ENCODE peak calls at places on chromosomes 4 and X, in ten cellular contexts. T, H, Q, U, R, P, C, N, X and F are unnamed samples. For H3K9me3, the result is how much of the 10 kb centered on the place peaks cover.

GRCh38 chrX:98067611-98068010 is 1183.9 kb downstream of the RPA4 start:
- DNase-seq in R (no peak), C (no peak), P (no peak), X (no peak), H (no peak), U (no peak), Q (no peak), N (no peak), T (no peak), F (no peak)

GRCh38 chrX:7330971-7331746 is 183.2 kb upstream of the PUDP start:
- DNase-seq in C (no peak), H (peak), X (no peak), Q (no peak), U (no peak), N (peak), T (no peak), R (no peak), P (no peak), F (no peak)

GRCh38 chr4:127965803-127966175 is 583 bp downstream of the ABHD18 start:
- DNase-seq in T (peak), R (peak), H (no peak), Q (no peak), C (peak), P (peak), N (peak), U (peak), X (peak), F (peak)

GRCh38 chrX:119935215-119935893 is 8.2 kb downstream of the NKAP start:
- DNase-seq in N (no peak), R (no peak), P (no peak), U (no peak), X (no peak), Q (no peak), H (no peak), C (no peak), T (no peak), F (no peak)

GRCh38 chrX:3589474-3589873 is 124.0 kb downstream of the PRKX start:
- DNase-seq in X (no peak), P (no peak), R (no peak), H (no peak), C (no peak), N (no peak), Q (no peak), U (no peak), T (no peak), F (no peak)

GRCh38 chr4:119048446-119048845 is 87.2 kb upstream of the MYOZ2 start:
- DNase-seq in U (peak), N (no peak), T (peak), C (no peak), P (no peak), Q (no peak), H (no peak), R (no peak), X (no peak), F (no peak)

GRCh38 chr4:2931765-2932560 is 31.2 kb downstream of the NOP14 start:
- DNase-seq in R (no peak), H (peak), C (peak), X (peak), U (no peak), T (no peak), Q (no peak), P (peak), N (no peak), F (no peak)

GRCh38 chr4:2891294-2891693 is 47.6 kb downstream of the ADD1 start:
- DNase-seq in X (no peak), P (no peak), H (no peak), C (no peak), N (peak), Q (no peak), U (no peak), R (peak), T (peak), F (no peak)

GRCh38 chr4:168618577-168619265 is 121.9 kb downstream of the PALLD start:
- DNase-seq in P (no peak), R (no peak), C (no peak), T (peak), Q (no peak), H (peak), N (no peak), X (no peak), U (peak), F (no peak)

GRCh38 chr4:384311-385010 is 46.8 kb downstream of the ZNF141 start:
- DNase-seq in T (no peak), C (no peak), R (no peak), Q (no peak), U (no peak), H (no peak), X (no peak), N (no peak), P (no peak), F (no peak)
- H3K9me3 ChIP-seq in T (under half), C (under half), R (under half), Q (half or more), U (under half), H (half or more), X (half or more), N (under half), P (half or more), F (under half)

GRCh38 chr4:22490718-22491330 is 25.0 kb downstream of the ADGRA3 start:
- DNase-seq in Q (no peak), C (no peak), R (peak), H (no peak), T (no peak), U (no peak), P (no peak), X (no peak), N (no peak), F (peak)
- H3K9me3 ChIP-seq in Q (under half), C (under half), R (under half), H (under half), T (under half), U (under half), P (under half), X (under half), N (under half), F (under half)

GRCh38 chr4:71867598-71867997 is 83.7 kb upstream of the GC start:
- DNase-seq in Q (no peak), X (no peak), U (peak), R (no peak), H (no peak), C (no peak), P (no peak), N (no peak), T (no peak), F (no peak)

GRCh38 chr4:71878388-71878787 is 94.5 kb upstream of the GC start:
- DNase-seq in R (no peak), P (no peak), Q (no peak), H (no peak), U (no peak), C (no peak), T (no peak), N (no peak), X (no peak), F (no peak)

GRCh38 chr4:71872221-71872620 is 88.3 kb upstream of the GC start:
- DNase-seq in C (no peak), N (no peak), X (no peak), P (no peak), R (no peak), U (peak), H (no peak), T (peak), Q (no peak), F (no peak)

GRCh38 chr4:71870456-71870855 is 86.6 kb upstream of the GC start:
- DNase-seq in H (no peak), R (peak), X (no peak), P (no peak), Q (no peak), N (no peak), T (no peak), C (no peak), U (no peak), F (no peak)

GRCh38 chr4:71872767-71873422 is 89.0 kb upstream of the GC start:
- DNase-seq in P (no peak), N (no peak), X (no peak), R (no peak), T (no peak), C (no peak), Q (no peak), H (no peak), U (no peak), F (no peak)
- H3K9me3 ChIP-seq in P (under half), N (under half), X (under half), R (under half), T (under half), C (under half), Q (under half), H (under half), U (under half), F (under half)

GRCh38 chr4:133124746-133125145 is 24.3 kb upstream of the PCDH10 start:
- DNase-seq in Q (no peak), T (no peak), R (no peak), X (no peak), P (no peak), H (no peak), C (no peak), U (no peak), N (no peak), F (no peak)
- H3K9me3 ChIP-seq in Q (under half), T (under half), R (under half), X (under half), P (under half), H (under half), C (under half), U (under half), N (under half), F (under half)